ENCODE peak calls at places on chromosomes 3 and 15, in nine cellular contexts. L, I, Q, K, N, X, P, M and A are unnamed samples.

GRCh38 chr3:195760345-195760983 is 39.7 kb downstream of the MUC20 start:
- DNase-seq in P (no peak), I (peak), K (peak), N (no peak), X (no peak), L (no peak), M (no peak), Q (no peak), A (no peak)

GRCh38 chr3:46461971-46462910 is 2.5 kb downstream of the LTF start:
- DNase-seq in Q (no peak), N (no peak), K (no peak), X (no peak), P (no peak), M (no peak), L (no peak), I (no peak), A (no peak)

GRCh38 chr3:31268868-31269267 is 263.9 kb upstream of the STT3B start:
- DNase-seq in M (no peak), P (no peak), I (no peak), L (no peak), X (no peak), Q (no peak), N (no peak), K (no peak), A (no peak)

GRCh38 chr15:76222159-76222558 is 89.1 kb downstream of the ETFA start:
- DNase-seq in L (no peak), N (no peak), Q (no peak), P (no peak), I (no peak), M (no peak), K (no peak), X (no peak), A (no peak)

GRCh38 chr3:48784426-48785120 is 63.1 kb downstream of the PRKAR2A start:
- DNase-seq in M (no peak), K (no peak), I (peak), P (no peak), L (no peak), X (no peak), N (no peak), Q (peak), A (no peak)

GRCh38 chr3:45964139-45964538 is 20.9 kb downstream of the CXCR6 start:
- DNase-seq in M (no peak), X (no peak), I (no peak), K (no peak), L (peak), P (no peak), Q (no peak), N (no peak), A (no peak)

GRCh38 chr15:63157891-63158431 is 684 bp upstream of the RPS27L start:
- DNase-seq in K (peak), P (peak), I (peak), M (no peak), N (no peak), X (peak), Q (peak), L (no peak), A (peak)

GRCh38 chr3:143363276-143363675 is 243.7 kb downstream of the CHST2 start:
- DNase-seq in Q (peak), K (no peak), L (no peak), X (no peak), N (no peak), M (no peak), P (no peak), I (peak), A (no peak)

GRCh38 chr3:39362177-39362576 is 21.0 kb upstream of the SLC25A38 start:
- DNase-seq in X (no peak), N (no peak), M (no peak), L (no peak), Q (no peak), K (no peak), I (no peak), P (no peak), A (no peak)

GRCh38 chr3:170869645-170870593 is at the start of gene RPL22L1:
- DNase-seq in Q (peak), P (peak), I (peak), X (no peak), L (peak), K (peak), N (peak), M (no peak), A (peak)

GRCh38 chr15:48149858-48150257 is 28.2 kb downstream of the MYEF2 start:
- DNase-seq in N (no peak), L (no peak), K (no peak), X (no peak), Q (peak), I (peak), M (no peak), P (no peak), A (no peak)

GRCh38 chr3:19250959-19251610 is 102.8 kb downstream of the KCNH8 start:
- DNase-seq in Q (no peak), I (no peak), L (no peak), P (no peak), X (no peak), M (no peak), K (no peak), N (no peak), A (no peak)

GRCh38 chr15:66293419-66294156 is at the start of gene DIS3L:
- DNase-seq in I (peak), L (peak), M (no peak), X (peak), Q (no peak), N (peak), P (peak), K (peak), A (peak)

GRCh38 chr15:70432924-70433500 is 330.3 kb downstream of the UACA start:
- DNase-seq in K (no peak), P (peak), Q (no peak), N (no peak), M (no peak), I (no peak), X (no peak), L (no peak), A (peak)

GRCh38 chr15:74787251-74788041 is 5.6 kb downstream of the CSK start:
- DNase-seq in K (no peak), Q (peak), P (peak), X (no peak), M (peak), N (peak), L (peak), I (peak), A (peak)

GRCh38 chr3:71341721-71342120 is 241.8 kb downstream of the FOXP1 start:
- DNase-seq in M (no peak), P (no peak), I (peak), X (no peak), L (no peak), Q (peak), N (no peak), K (no peak), A (no peak)